ENCODE peak calls at places on chromosome 7, in eight cellular contexts. One of them, this sample, is unnamed.

GRCh38 chr7:137507096-137507495 is 163.6 kb upstream of the PTN start:
- DNase-seq in neural progenitor cell: no peak
- DNase-seq in transverse colon: no peak
- DNase-seq in CD8-positive, alpha-beta memory T cell: no peak
- DNase-seq in prostate gland: no peak
- DNase-seq in uterus: no peak
- DNase-seq in osteoblast: no peak
- DNase-seq in body of pancreas: no peak
- DNase-seq in this sample: no peak

GRCh38 chr7:66236713-66237303 is 31.7 kb downstream of the TPST1 start:
- DNase-seq in neural progenitor cell: no peak
- DNase-seq in transverse colon: no peak
- DNase-seq in CD8-positive, alpha-beta memory T cell: no peak
- DNase-seq in prostate gland: no peak
- DNase-seq in uterus: no peak
- DNase-seq in osteoblast: peak; percentile 73
- DNase-seq in body of pancreas: no peak
- DNase-seq in this sample: no peak

GRCh38 chr7:71682841-71683341 is 550.9 kb downstream of the GALNT17 start:
- DNase-seq in neural progenitor cell: peak; percentile 90
- DNase-seq in transverse colon: no peak
- DNase-seq in CD8-positive, alpha-beta memory T cell: no peak
- DNase-seq in prostate gland: no peak
- DNase-seq in uterus: no peak
- DNase-seq in osteoblast: no peak
- DNase-seq in body of pancreas: no peak
- DNase-seq in this sample: peak; percentile 26

GRCh38 chr7:156368053-156368452 is 272.5 kb upstream of the RNF32 start:
- DNase-seq in neural progenitor cell: no peak
- DNase-seq in transverse colon: no peak
- DNase-seq in CD8-positive, alpha-beta memory T cell: no peak
- DNase-seq in prostate gland: peak; percentile 37
- DNase-seq in uterus: no peak
- DNase-seq in osteoblast: no peak
- DNase-seq in body of pancreas: no peak
- DNase-seq in this sample: no peak

GRCh38 chr7:51034531-51035264 is 252.0 kb upstream of the GRB10 start:
- DNase-seq in neural progenitor cell: peak; percentile 20
- DNase-seq in transverse colon: no peak
- DNase-seq in CD8-positive, alpha-beta memory T cell: no peak
- DNase-seq in prostate gland: no peak
- DNase-seq in uterus: no peak
- DNase-seq in osteoblast: peak; percentile 96
- DNase-seq in body of pancreas: peak; percentile 49
- DNase-seq in this sample: no peak

GRCh38 chr7:100063376-100063775 is 13.8 kb downstream of the ZSCAN21 start:
- DNase-seq in neural progenitor cell: no peak
- DNase-seq in transverse colon: no peak
- DNase-seq in CD8-positive, alpha-beta memory T cell: no peak
- DNase-seq in prostate gland: no peak
- DNase-seq in uterus: no peak
- DNase-seq in osteoblast: no peak
- DNase-seq in body of pancreas: no peak
- DNase-seq in this sample: no peak

GRCh38 chr7:151603951-151604350 is 84.3 kb upstream of the RHEB start:
- DNase-seq in neural progenitor cell: no peak
- DNase-seq in transverse colon: no peak
- DNase-seq in CD8-positive, alpha-beta memory T cell: no peak
- DNase-seq in prostate gland: no peak
- DNase-seq in uterus: no peak
- DNase-seq in osteoblast: no peak
- DNase-seq in body of pancreas: no peak
- DNase-seq in this sample: no peak

GRCh38 chr7:29319719-29320521 is 125.3 kb downstream of the CHN2 start:
- DNase-seq in neural progenitor cell: no peak
- DNase-seq in transverse colon: no peak
- DNase-seq in CD8-positive, alpha-beta memory T cell: no peak
- DNase-seq in prostate gland: no peak
- DNase-seq in uterus: no peak
- DNase-seq in osteoblast: no peak
- DNase-seq in body of pancreas: no peak
- DNase-seq in this sample: no peak

GRCh38 chr7:818031-818699 is 14.1 kb upstream of the SUN1 start:
- DNase-seq in neural progenitor cell: no peak
- DNase-seq in transverse colon: no peak
- DNase-seq in CD8-positive, alpha-beta memory T cell: no peak
- DNase-seq in prostate gland: no peak
- DNase-seq in uterus: no peak
- DNase-seq in osteoblast: peak; percentile 89
- DNase-seq in body of pancreas: no peak
- DNase-seq in this sample: no peak
- H3K4me3 ChIP-seq in neural progenitor cell: peak overlapping the region; percentile 82
- H3K4me3 ChIP-seq in transverse colon: no peak overlapping the region
- H3K4me3 ChIP-seq in CD8-positive, alpha-beta memory T cell: peak overlapping the region; percentile 71
- H3K4me3 ChIP-seq in prostate gland: no peak overlapping the region
- H3K4me3 ChIP-seq in uterus: peak overlapping the region; percentile 89
- H3K4me3 ChIP-seq in osteoblast: no peak overlapping the region
- H3K4me3 ChIP-seq in body of pancreas: no peak overlapping the region
- H3K4me3 ChIP-seq in this sample: peak overlapping the region; percentile 83

GRCh38 chr7:158030071-158030470 is 557.6 kb downstream of the PTPRN2 start:
- DNase-seq in neural progenitor cell: peak; percentile 4
- DNase-seq in transverse colon: no peak
- DNase-seq in CD8-positive, alpha-beta memory T cell: no peak
- DNase-seq in prostate gland: no peak
- DNase-seq in uterus: no peak
- DNase-seq in osteoblast: no peak
- DNase-seq in body of pancreas: no peak
- DNase-seq in this sample: no peak
- H3K27me3 ChIP-seq in neural progenitor cell: no peaks in the 10 kb centered on the region
- H3K27me3 ChIP-seq in transverse colon: no peaks in the 10 kb centered on the region
- H3K27me3 ChIP-seq in CD8-positive, alpha-beta memory T cell: no peaks in the 10 kb centered on the region
- H3K27me3 ChIP-seq in prostate gland: no peaks in the 10 kb centered on the region
- H3K27me3 ChIP-seq in uterus: no peaks in the 10 kb centered on the region
- H3K27me3 ChIP-seq in osteoblast: no peaks in the 10 kb centered on the region
- H3K27me3 ChIP-seq in body of pancreas: no peaks in the 10 kb centered on the region
- H3K27me3 ChIP-seq in this sample: no peaks in the 10 kb centered on the region

GRCh38 chr7:130793855-130794618 is 60.0 kb upstream of the KLF14 start:
- DNase-seq in neural progenitor cell: no peak
- DNase-seq in transverse colon: no peak
- DNase-seq in CD8-positive, alpha-beta memory T cell: no peak
- DNase-seq in prostate gland: no peak
- DNase-seq in uterus: no peak
- DNase-seq in osteoblast: no peak
- DNase-seq in body of pancreas: no peak
- DNase-seq in this sample: peak; percentile 44
- H3K4me3 ChIP-seq in neural progenitor cell: no peak overlapping the region
- H3K4me3 ChIP-seq in transverse colon: no peak overlapping the region
- H3K4me3 ChIP-seq in CD8-positive, alpha-beta memory T cell: no peak overlapping the region
- H3K4me3 ChIP-seq in prostate gland: no peak overlapping the region
- H3K4me3 ChIP-seq in uterus: no peak overlapping the region
- H3K4me3 ChIP-seq in osteoblast: peak overlapping the region; percentile 46
- H3K4me3 ChIP-seq in body of pancreas: no peak overlapping the region
- H3K4me3 ChIP-seq in this sample: no peak overlapping the region

GRCh38 chr7:45610660-45611299 is 36.6 kb downstream of the ADCY1 start:
- DNase-seq in neural progenitor cell: no peak
- DNase-seq in transverse colon: no peak
- DNase-seq in CD8-positive, alpha-beta memory T cell: no peak
- DNase-seq in prostate gland: no peak
- DNase-seq in uterus: no peak
- DNase-seq in osteoblast: no peak
- DNase-seq in body of pancreas: no peak
- DNase-seq in this sample: no peak
- H3K27me3 ChIP-seq in neural progenitor cell: no peaks in the 10 kb centered on the region
- H3K27me3 ChIP-seq in transverse colon: no peaks in the 10 kb centered on the region
- H3K27me3 ChIP-seq in CD8-positive, alpha-beta memory T cell: no peaks in the 10 kb centered on the region
- H3K27me3 ChIP-seq in prostate gland: no peaks in the 10 kb centered on the region
- H3K27me3 ChIP-seq in uterus: no peaks in the 10 kb centered on the region
- H3K27me3 ChIP-seq in osteoblast: no peaks in the 10 kb centered on the region
- H3K27me3 ChIP-seq in body of pancreas: no peaks in the 10 kb centered on the region
- H3K27me3 ChIP-seq in this sample: no peaks in the 10 kb centered on the region

GRCh38 chr7:149690688-149691446 is 82.5 kb downstream of the ZNF467 start:
- DNase-seq in neural progenitor cell: peak; percentile 73
- DNase-seq in transverse colon: no peak
- DNase-seq in CD8-positive, alpha-beta memory T cell: no peak
- DNase-seq in prostate gland: no peak
- DNase-seq in uterus: peak; percentile 26
- DNase-seq in osteoblast: peak; percentile 92
- DNase-seq in body of pancreas: peak; percentile 24
- DNase-seq in this sample: peak; percentile 54
- H3K4me3 ChIP-seq in neural progenitor cell: no peak overlapping the region
- H3K4me3 ChIP-seq in transverse colon: no peak overlapping the region
- H3K4me3 ChIP-seq in CD8-positive, alpha-beta memory T cell: no peak overlapping the region
- H3K4me3 ChIP-seq in prostate gland: no peak overlapping the region
- H3K4me3 ChIP-seq in uterus: no peak overlapping the region
- H3K4me3 ChIP-seq in osteoblast: no peak overlapping the region
- H3K4me3 ChIP-seq in body of pancreas: no peak overlapping the region
- H3K4me3 ChIP-seq in this sample: no peak overlapping the region

DNA sequence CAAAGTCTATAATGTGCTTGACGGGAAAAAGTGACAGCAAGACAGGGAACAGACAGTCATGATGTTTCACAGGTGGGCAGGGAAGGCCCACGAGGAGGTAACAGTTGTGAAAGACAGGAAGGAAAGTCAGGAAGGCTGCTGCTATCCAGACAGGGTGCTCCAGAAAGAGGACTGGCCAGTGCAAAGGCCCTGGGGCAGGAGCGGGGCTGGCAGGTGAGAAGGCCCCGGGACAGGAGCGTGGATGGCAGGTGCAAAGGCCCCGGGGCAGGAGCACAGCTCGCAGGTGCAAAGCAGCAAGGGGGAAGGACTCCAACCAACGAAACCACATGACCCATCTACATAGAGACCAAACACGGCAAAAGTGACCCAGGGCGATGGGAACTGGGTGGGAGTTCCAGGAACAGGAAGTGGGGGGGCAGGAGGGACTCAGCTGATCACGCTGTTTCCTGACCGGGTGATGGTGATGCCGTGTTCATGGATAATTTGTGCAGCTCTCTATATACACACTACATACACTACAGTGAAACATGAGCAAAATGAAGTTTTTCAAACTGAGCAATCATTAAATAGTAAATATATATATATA is 138.2 kb downstream of the MAD1L1 start:
- DNase-seq in neural progenitor cell: no peak
- DNase-seq in transverse colon: no peak
- DNase-seq in CD8-positive, alpha-beta memory T cell: no peak
- DNase-seq in prostate gland: no peak
- DNase-seq in uterus: no peak
- DNase-seq in osteoblast: no peak
- DNase-seq in body of pancreas: no peak
- DNase-seq in this sample: no peak
- H3K27me3 ChIP-seq in neural progenitor cell: no peaks in the 10 kb centered on the region
- H3K27me3 ChIP-seq in transverse colon: no peaks in the 10 kb centered on the region
- H3K27me3 ChIP-seq in CD8-positive, alpha-beta memory T cell: no peaks in the 10 kb centered on the region
- H3K27me3 ChIP-seq in prostate gland: no peaks in the 10 kb centered on the region
- H3K27me3 ChIP-seq in uterus: no peaks in the 10 kb centered on the region
- H3K27me3 ChIP-seq in osteoblast: no peaks in the 10 kb centered on the region
- H3K27me3 ChIP-seq in body of pancreas: no peaks in the 10 kb centered on the region
- H3K27me3 ChIP-seq in this sample: no peaks in the 10 kb centered on the region